ENCODE peak calls at places on chromosomes 16 and 17, in four cellular contexts. E is GM12878, A is H1, J is K562. S is an unnamed sample.
A peak's percentile ranks its signal among the peaks of the same experiment; 100 is the strongest.

GRCh38 chr16:76278976-76279375 is 1.8 kb downstream of the CNTNAP4 start:
- DNase-seq in E (no peak), A (no peak), J (no peak), S (peak; percentile 13)

GRCh38 chr16:57238682-57239081 is 6.4 kb upstream of the ARL2BP start:
- DNase-seq in E (no peak), A (no peak), J (no peak), S (no peak)

GRCh38 chr17:82807562-82807961 is 32.3 kb downstream of the ZNF750 start:
- DNase-seq in E (no peak), A (no peak), J (no peak), S (no peak)

GRCh38 chr16:54266363-54266955 is 20.1 kb downstream of the IRX3 start:
- DNase-seq in E (no peak), A (no peak), J (no peak), S (peak; percentile 92)

GRCh38 chr17:76793775-76794174 is 55.9 kb downstream of the MFSD11 start:
- DNase-seq in E (no peak), A (no peak), J (peak; percentile 28), S (peak; percentile 53)

GRCh38 chr17:65131946-65132345 is 5.2 kb upstream of the RGS9 start:
- DNase-seq in E (no peak), A (no peak), J (no peak), S (peak; percentile 57)

GRCh38 chr17:14098246-14098645 is 28.9 kb downstream of the COX10 start:
- DNase-seq in E (no peak), A (no peak), J (no peak), S (no peak)

GRCh38 chr16:23408242-23409201 is 44.5 kb downstream of the COG7 start:
- DNase-seq in E (no peak), A (no peak), J (no peak), S (no peak)

GRCh38 chr16:48318630-48319029 is 66.6 kb downstream of the SIAH1 start:
- DNase-seq in E (peak; percentile 23), A (no peak), J (no peak), S (no peak)

GRCh38 chr17:80453980-80454556 is 22.3 kb downstream of the NPTX1 start:
- DNase-seq in E (no peak), A (no peak), J (no peak), S (peak; percentile 16)

GRCh38 chr16:529012-529575 is 1.6 kb downstream of the CAPN15 start:
- DNase-seq in E (no peak), A (no peak), J (no peak), S (no peak)

GRCh38 chr16:527015-527903 is at the start of gene CAPN15:
- DNase-seq in E (peak; percentile 33), A (peak; percentile 94), J (peak; percentile 92), S (peak; percentile 76)

GRCh38 chr16:526181-527014 is 1.1 kb upstream of the CAPN15 start:
- DNase-seq in E (no peak), A (no peak), J (no peak), S (no peak)

GRCh38 chr16:530111-530817 is 2.8 kb downstream of the CAPN15 start:
- DNase-seq in E (no peak), A (no peak), J (no peak), S (no peak)

DNA sequence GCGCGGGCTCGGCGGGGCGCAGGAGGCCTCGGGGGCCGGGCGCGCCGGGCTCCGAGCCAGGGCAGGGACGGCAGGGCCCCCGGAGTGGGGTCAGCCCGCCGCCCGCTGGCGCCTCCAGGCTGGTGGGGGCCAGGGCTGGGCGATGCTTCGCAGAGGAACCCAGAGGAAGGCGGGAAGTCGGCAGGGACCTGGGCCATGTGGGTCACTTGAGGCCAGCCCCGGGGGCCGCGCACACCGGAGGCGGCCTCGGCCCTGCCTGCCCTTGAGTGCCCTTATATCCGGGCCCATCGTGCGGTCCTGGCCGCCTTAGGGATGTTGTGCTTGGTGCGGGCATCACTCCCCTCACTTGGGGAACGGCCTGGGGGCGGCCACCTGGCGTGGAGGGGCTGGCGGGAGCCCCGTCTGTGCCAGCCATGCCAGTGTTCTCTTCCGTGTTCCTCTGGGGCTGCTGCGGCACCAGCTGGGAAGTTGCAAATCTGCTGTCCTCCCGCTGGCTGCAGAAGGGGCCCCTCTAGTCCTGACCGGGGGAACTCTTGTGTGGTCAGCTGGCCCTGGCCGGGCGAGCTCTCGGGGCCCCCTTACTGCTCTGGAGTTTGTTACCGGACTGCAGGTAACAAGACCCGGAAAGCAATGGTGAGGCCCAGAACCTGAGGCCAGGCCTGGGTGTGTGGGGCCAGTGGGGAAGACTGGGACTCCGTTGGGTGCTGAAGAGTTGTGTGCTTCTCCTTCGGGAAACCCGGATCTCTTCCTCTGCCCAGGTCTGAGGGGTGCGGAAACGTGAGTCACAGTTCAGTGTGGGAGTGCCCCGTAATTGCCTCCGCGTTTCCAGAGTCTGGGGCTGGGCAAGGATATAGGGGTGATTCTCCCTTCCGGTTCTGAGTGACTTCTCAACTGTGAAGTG is 849 bp downstream of the CAPN15 start:
- DNase-seq in E (no peak), A (no peak), J (peak; percentile 65), S (no peak)
- TF ChIP-seq HDAC6 in E (no peak), A (no peak), J (no peak), S (no peak)

GRCh38 chr16:65834680-65835079 is 531.8 kb upstream of the CDH5 start:
- DNase-seq in E (no peak), A (no peak), J (no peak), S (no peak)
- TF ChIP-seq HDAC6 in E (no peak), A (no peak), J (no peak), S (no peak)

GRCh38 chr16:83517398-83517797 is 290.4 kb upstream of the HSBP1 start:
- DNase-seq in E (no peak), A (no peak), J (no peak), S (no peak)
- TF ChIP-seq HDAC6 in E (no peak), A (no peak), J (no peak), S (no peak)

GRCh38 chr17:45013021-45013997 is 38.1 kb downstream of the DCAKD start:
- DNase-seq in E (no peak), A (peak; percentile 64), J (no peak), S (no peak)
- TF ChIP-seq HDAC6 in E (no peak), A (no peak), J (no peak), S (no peak)

GRCh38 chr16:12613992-12614661 is 189.6 kb downstream of the CPPED1 start:
- DNase-seq in E (no peak), A (no peak), J (no peak), S (no peak)

GRCh38 chr16:12613131-12613991 is 190.3 kb downstream of the CPPED1 start:
- DNase-seq in E (peak; percentile 76), A (no peak), J (peak; percentile 68), S (peak; percentile 100)

GRCh38 chr16:12611916-12612597 is 191.6 kb downstream of the CPPED1 start:
- DNase-seq in E (no peak), A (no peak), J (no peak), S (no peak)

GRCh38 chr16:12611006-12611477 is 192.6 kb downstream of the CPPED1 start:
- DNase-seq in E (no peak), A (no peak), J (no peak), S (no peak)

GRCh38 chr16:12612598-12613101 is 191.0 kb downstream of the CPPED1 start:
- DNase-seq in E (no peak), A (no peak), J (peak; percentile 60), S (peak; percentile 97)
- TF ChIP-seq HDAC6 in E (no peak), A (no peak), J (no peak), S (no peak)

DNA sequence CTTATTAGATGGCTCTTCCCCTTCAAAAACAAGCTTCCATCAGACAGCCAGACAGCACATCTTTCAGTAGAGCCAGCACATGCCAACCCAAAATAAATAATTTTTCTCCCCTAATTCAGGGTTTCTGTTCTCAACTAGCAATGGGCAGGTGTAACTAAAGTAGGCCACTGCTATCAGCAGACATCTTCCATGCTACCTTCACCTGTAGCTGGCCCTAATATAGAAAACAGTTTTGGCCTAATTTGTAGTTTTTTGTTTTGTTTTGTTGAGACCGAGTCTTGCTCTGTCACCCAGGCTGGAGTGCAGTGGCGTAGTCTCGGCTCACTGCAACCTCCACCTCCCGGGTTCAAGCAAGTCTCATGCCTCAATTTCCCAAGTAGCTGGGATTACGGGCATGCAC is 29.2 kb upstream of the EFCAB3 start:
- DNase-seq in E (no peak), A (no peak), J (no peak), S (no peak)
- TF ChIP-seq HDAC6 in E (no peak), A (no peak), J (no peak), S (no peak)

S was measured in HepG2.